ENCODE peak calls at places on chromosomes 1 and 21, in ten cellular contexts. I is Peyer's patch; R is GM04503; M is pancreas; T is activated CD4-positive, alpha-beta T cell treated with anti-CD3 and anti-CD28 coated beads, Interleukin-2, amount 50 U/mL, for 24 hours; N is right atrium auricular region; L is activated CD8-positive, alpha-beta memory T cell treated with anti-CD3 and anti-CD28 coated beads, Interleukin-2, amount 50 U/mL, for 48 hours; Z is NCI-H774; A is GM12891; V is left colon. P is an unnamed sample.
A peak's percentile ranks its signal among the peaks of the same experiment; 100 is the strongest.

GRCh38 chr1:171670739-171671138 is 18.3 kb upstream of the MYOC start:
- DNase-seq in I (no peak), R (no peak), M (no peak), T (no peak), N (no peak), L (no peak), Z (no peak), A (no peak), V (no peak), P (no peak)

GRCh38 chr21:41250519-41250918 is 66.1 kb upstream of the FAM3B start:
- DNase-seq in I (no peak), R (no peak), M (no peak), T (no peak), N (no peak), L (no peak), Z (no peak), A (no peak), V (no peak), P (no peak)

GRCh38 chr1:96416111-96416595 is 305.4 kb upstream of the PTBP2 start:
- DNase-seq in I (no peak), R (peak; percentile 99), M (no peak), T (no peak), N (peak; percentile 77), L (no peak), Z (no peak), A (no peak), V (no peak), P (no peak)

GRCh38 chr1:186033744-186034345 is 299.7 kb downstream of the HMCN1 start:
- DNase-seq in I (no peak), R (no peak), M (no peak), T (no peak), N (no peak), L (no peak), Z (no peak), A (no peak), V (no peak), P (no peak)

GRCh38 chr21:14753069-14753465 is 207.0 kb upstream of the SAMSN1 start:
- DNase-seq in I (no peak), R (no peak), M (no peak), T (no peak), N (no peak), L (no peak), Z (no peak), A (no peak), V (no peak), P (no peak)

GRCh38 chr1:100597069-100597741 is 59.3 kb downstream of the GPR88 start:
- DNase-seq in I (no peak), R (peak; percentile 65), M (no peak), T (no peak), N (no peak), L (no peak), Z (no peak), A (no peak), V (no peak), P (no peak)

GRCh38 chr1:20732588-20733360 is at the start of gene SH2D5:
- DNase-seq in I (peak; percentile 69), R (peak; percentile 91), M (peak; percentile 74), T (peak; percentile 78), N (peak; percentile 87), L (peak; percentile 83), Z (peak; percentile 0), A (peak; percentile 62), V (peak; percentile 69), P (peak; percentile 77)

GRCh38 chr1:23719162-23719820 is 24.0 kb upstream of the ELOA start:
- DNase-seq in I (no peak), R (no peak), M (no peak), T (no peak), N (no peak), L (no peak), Z (no peak), A (no peak), V (no peak), P (no peak)

GRCh38 chr1:193111641-193112090 is 6.5 kb upstream of the GLRX2 start:
- DNase-seq in I (no peak), R (peak; percentile 54), M (no peak), T (no peak), N (peak; percentile 80), L (no peak), Z (no peak), A (no peak), V (no peak), P (peak; percentile 61)

GRCh38 chr1:164842891-164843290 is 283.9 kb downstream of the PBX1 start:
- DNase-seq in I (no peak), R (no peak), M (no peak), T (no peak), N (no peak), L (no peak), Z (no peak), A (no peak), V (no peak), P (no peak)

GRCh38 chr1:33735624-33736023 is 128.3 kb upstream of the HMGB4 start:
- DNase-seq in I (no peak), R (no peak), M (no peak), T (no peak), N (no peak), L (no peak), Z (no peak), A (no peak), V (no peak), P (no peak)

GRCh38 chr1:218377143-218377660 is 32.1 kb downstream of the TGFB2 start:
- DNase-seq in I (no peak), R (peak; percentile 91), M (no peak), T (peak; percentile 78), N (no peak), L (peak; percentile 57), Z (no peak), A (no peak), V (no peak), P (no peak)

GRCh38 chr1:38095337-38096030 is 48.9 kb upstream of the POU3F1 start:
- DNase-seq in I (no peak), R (no peak), M (no peak), T (no peak), N (no peak), L (no peak), Z (no peak), A (no peak), V (no peak), P (no peak)

GRCh38 chr1:225880210-225880584 is 2.0 kb downstream of the TMEM63A start:
- DNase-seq in I (no peak), R (no peak), M (peak; percentile 55), T (no peak), N (no peak), L (no peak), Z (peak; percentile 55), A (no peak), V (peak; percentile 58), P (no peak)

GRCh38 chr1:193260925-193261324 is 74.5 kb upstream of the B3GALT2 start:
- DNase-seq in I (no peak), R (no peak), M (no peak), T (no peak), N (no peak), L (no peak), Z (no peak), A (no peak), V (no peak), P (no peak)

GRCh38 chr1:63779338-63779819 is 5.6 kb downstream of the ROR1 start:
- DNase-seq in I (no peak), R (no peak), M (no peak), T (no peak), N (no peak), L (no peak), Z (no peak), A (no peak), V (no peak), P (no peak)

GRCh38 chr1:167516404-167517388 is 1.6 kb downstream of the CD247 start:
- DNase-seq in I (no peak), R (no peak), M (no peak), T (no peak), N (no peak), L (peak; percentile 70), Z (no peak), A (no peak), V (no peak), P (no peak)

GRCh38 chr21:31665397-31665796 is 5.9 kb downstream of the SOD1 start:
- DNase-seq in I (no peak), R (no peak), M (no peak), T (no peak), N (no peak), L (no peak), Z (no peak), A (no peak), V (no peak), P (no peak)

GRCh38 chr1:34266127-34266951 is 89.6 kb downstream of the C1orf94 start:
- DNase-seq in I (no peak), R (no peak), M (no peak), T (no peak), N (no peak), L (no peak), Z (no peak), A (no peak), V (no peak), P (no peak)

GRCh38 chr1:28340221-28340974 is 11.6 kb downstream of the MED18 start:
- DNase-seq in I (no peak), R (no peak), M (no peak), T (no peak), N (no peak), L (no peak), Z (no peak), A (no peak), V (no peak), P (no peak)

GRCh38 chr1:20233394-20233793 is 47.1 kb upstream of the PLA2G2C start:
- DNase-seq in I (no peak), R (no peak), M (no peak), T (no peak), N (no peak), L (no peak), Z (no peak), A (no peak), V (no peak), P (no peak)